ENCODE peak calls at places on chromosomes 6 and 20, in six cellular contexts. O is WTC11; X is activated CD8-positive, alpha-beta memory T cell treated with anti-CD3 and anti-CD28 coated beads, Interleukin-2, amount 50 U/mL, for 48 hours; W is progenitor cell of endocrine pancreas; F is AML-193; N is nucleus accumbens. D is an unnamed sample.

GRCh38 chr6:158389188-158389919 is 77.1 kb downstream of the TULP4 start:
- DNase-seq in O (no peak), X (no peak), W (no peak), F (no peak), N (no peak), D (no peak)

GRCh38 chr6:11368264-11368663 is 135.8 kb upstream of the NEDD9 start:
- DNase-seq in O (no peak), X (no peak), W (no peak), F (no peak), N (no peak), D (no peak)

GRCh38 chr6:150617062-150617461 is 17.4 kb downstream of the PLEKHG1 start:
- DNase-seq in O (no peak), X (no peak), W (no peak), F (no peak), N (no peak), D (no peak)

GRCh38 chr20:37901280-37901666 is 1.7 kb upstream of the VSTM2L start:
- DNase-seq in O (peak; percentile 69), X (no peak), W (no peak), F (no peak), N (no peak), D (no peak)

GRCh38 chr20:52268184-52268583 is 76.6 kb upstream of the ZFP64 start:
- DNase-seq in O (no peak), X (no peak), W (no peak), F (no peak), N (no peak), D (no peak)

GRCh38 chr6:159328052-159328451 is 158.9 kb downstream of the FNDC1 start:
- DNase-seq in O (no peak), X (no peak), W (no peak), F (no peak), N (no peak), D (no peak)

GRCh38 chr6:163793584-163793983 is 379.1 kb downstream of the QKI start:
- DNase-seq in O (no peak), X (no peak), W (no peak), F (no peak), N (no peak), D (peak; percentile 8)

GRCh38 chr6:132130530-132131298 is 179.5 kb upstream of the CCN2 start:
- DNase-seq in O (no peak), X (no peak), W (no peak), F (no peak), N (no peak), D (no peak)

GRCh38 chr6:2396856-2397640 is 151.6 kb upstream of the GMDS start:
- DNase-seq in O (no peak), X (no peak), W (no peak), F (no peak), N (no peak), D (no peak)

D was measured in HTR-8/SVneo.